ENCODE peak calls at places on chromosomes 2 and 18, in nine cellular contexts. I is GM23248, M is neural progenitor cell, L is HCT116, P is MM.1S, Q is hepatocyte, G is SK-N-SH, O is GM23338, U is PC-3. J is an unnamed sample.

GRCh38 chr18:59268722-59269562 is 4.3 kb downstream of the RAX start:
- DNase-seq in O (peak), U (peak), Q (peak), L (no peak), G (peak), P (peak), M (peak), I (peak), J (no peak)

GRCh38 chr2:46979611-46980010 is 64.0 kb upstream of the MCFD2 start:
- DNase-seq in I (no peak), L (no peak), Q (no peak), U (no peak), P (no peak), M (no peak), O (no peak), G (no peak), J (no peak)

GRCh38 chr2:237407734-237408133 is 6.2 kb downstream of the COL6A3 start:
- DNase-seq in I (peak), G (no peak), P (no peak), O (no peak), L (no peak), Q (no peak), M (no peak), U (no peak), J (no peak)

GRCh38 chr2:10072656-10073480 is 7.3 kb downstream of the CYS1 start:
- DNase-seq in Q (peak), P (peak), M (peak), U (peak), O (peak), L (peak), G (peak), I (peak), J (peak)

GRCh38 chr2:66862871-66863650 is 428.1 kb downstream of the MEIS1 start:
- DNase-seq in O (no peak), I (peak), M (no peak), Q (no peak), L (no peak), U (peak), P (no peak), G (no peak), J (no peak)

GRCh38 chr18:31217038-31217437 is 54.4 kb upstream of the DSC1 start:
- DNase-seq in O (no peak), I (no peak), Q (no peak), U (no peak), G (no peak), M (peak), P (no peak), L (no peak), J (no peak)

GRCh38 chr2:75309596-75310290 is 110.4 kb upstream of the TACR1 start:
- DNase-seq in M (no peak), P (no peak), L (no peak), O (no peak), G (no peak), Q (no peak), U (peak), I (peak), J (no peak)

GRCh38 chr2:232520088-232520487 is at the start of gene PRSS56:
- DNase-seq in Q (no peak), U (no peak), G (no peak), M (no peak), P (no peak), L (no peak), I (no peak), O (no peak), J (no peak)

GRCh38 chr2:240685771-240686371 is 3.2 kb upstream of the AQP12B start:
- DNase-seq in M (peak), P (no peak), I (no peak), U (no peak), L (no peak), G (peak), O (peak), Q (peak), J (no peak)

GRCh38 chr2:39871291-39871761 is 92.3 kb upstream of the THUMPD2 start:
- DNase-seq in G (peak), Q (peak), U (peak), P (no peak), I (peak), M (peak), O (no peak), L (no peak), J (no peak)

GRCh38 chr18:32775628-32776027 is 2.8 kb upstream of the KLHL14 start:
- DNase-seq in G (no peak), Q (no peak), L (no peak), P (no peak), U (no peak), M (no peak), I (no peak), O (no peak), J (no peak)

GRCh38 chr2:14634223-14634884 is 1.8 kb downstream of the LRATD1 start:
- DNase-seq in U (peak), L (no peak), I (peak), P (peak), Q (peak), O (peak), M (peak), G (peak), J (no peak)

GRCh38 chr18:79353238-79353637 is 42.5 kb upstream of the NFATC1 start:
- DNase-seq in U (peak), P (no peak), L (no peak), I (no peak), Q (no peak), M (peak), G (peak), O (peak), J (no peak)

GRCh38 chr2:59585657-59586056 is 967.8 kb downstream of the BCL11A start:
- DNase-seq in L (no peak), P (no peak), O (no peak), Q (peak), U (no peak), I (no peak), G (peak), M (peak), J (no peak)

GRCh38 chr2:110804915-110805314 is 72.5 kb downstream of the ACOXL start:
- DNase-seq in Q (no peak), U (no peak), G (no peak), L (no peak), O (no peak), M (no peak), P (no peak), I (no peak), J (no peak)

GRCh38 chr2:207334631-207335371 is 169.1 kb upstream of the KLF7 start:
- DNase-seq in O (peak), Q (peak), U (peak), I (peak), M (peak), P (no peak), L (peak), G (no peak), J (no peak)

GRCh38 chr2:58574873-58575272 is 333.7 kb upstream of the FANCL start:
- DNase-seq in O (no peak), G (no peak), Q (no peak), L (no peak), I (peak), U (peak), P (no peak), M (no peak), J (no peak)

GRCh38 chr2:186884585-186884984 is 35.6 kb upstream of the ZSWIM2 start:
- DNase-seq in O (no peak), G (peak), M (peak), P (no peak), U (no peak), L (no peak), Q (no peak), I (no peak), J (no peak)

GRCh38 chr2:100197643-100198153 is 55.3 kb upstream of the AFF3 start:
- DNase-seq in O (peak), G (peak), L (no peak), U (no peak), P (no peak), Q (peak), M (peak), I (peak), J (no peak)

GRCh38 chr2:239646184-239646583 is 245.4 kb upstream of the HDAC4 start:
- DNase-seq in I (no peak), P (no peak), Q (no peak), U (no peak), L (no peak), G (no peak), O (no peak), M (no peak), J (no peak)
- TF ChIP-seq EZH2phosphoT487 in I (no peak), P (no peak), Q (no peak), U (no peak), L (no peak), G (no peak), O (no peak), M (no peak), J (no peak)

DNA sequence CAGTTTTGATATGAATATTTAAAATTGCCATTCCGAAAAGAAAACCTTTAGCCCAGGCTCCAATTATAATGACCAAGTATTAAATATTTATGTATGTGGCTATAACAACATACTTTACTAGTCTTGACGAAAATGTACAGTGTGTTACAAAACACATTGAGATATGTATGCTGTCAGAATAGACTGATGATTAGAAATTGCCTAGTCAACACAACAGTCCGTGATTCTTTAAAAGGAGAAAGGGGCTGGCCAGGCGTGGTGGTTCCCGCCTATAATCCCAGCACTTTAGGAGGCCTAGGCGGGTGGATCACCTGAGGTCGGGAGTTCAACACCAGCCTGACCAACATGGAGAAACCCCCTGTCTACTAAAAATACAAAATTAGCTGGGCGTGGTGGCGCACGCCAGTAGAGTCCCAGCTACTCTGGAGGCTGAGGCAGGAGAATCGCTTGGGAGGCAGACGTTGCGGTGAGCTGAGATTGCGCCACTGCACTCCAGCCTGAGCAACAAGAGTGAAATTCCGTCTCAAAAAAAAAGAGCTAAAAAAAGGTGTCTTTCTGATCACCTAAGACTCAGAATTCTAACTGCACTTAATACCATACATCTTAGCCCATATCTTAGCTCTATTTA is 1.8 kb downstream of the CHAC2 start:
- DNase-seq in M (no peak), O (no peak), P (no peak), G (no peak), U (no peak), Q (no peak), I (no peak), L (no peak), J (no peak)
- H3K4me3 ChIP-seq in M (no peak), O (peak), P (peak), G (no peak), U (peak), Q (no peak), I (no peak), L (no peak), J (peak)

GRCh38 chr2:8405334-8405733 is 276.5 kb upstream of the ID2 start:
- DNase-seq in Q (no peak), O (no peak), L (no peak), M (no peak), P (no peak), U (no peak), G (no peak), I (no peak), J (no peak)

GRCh38 chr2:8399731-8400130 is 282.1 kb upstream of the ID2 start:
- DNase-seq in P (no peak), L (no peak), G (no peak), M (no peak), Q (no peak), I (no peak), U (no peak), O (no peak), J (no peak)

GRCh38 chr2:8403871-8404270 is 278.0 kb upstream of the ID2 start:
- DNase-seq in G (no peak), P (no peak), Q (peak), U (no peak), L (no peak), O (no peak), I (no peak), M (no peak), J (no peak)

GRCh38 chr2:8400196-8400595 is 281.7 kb upstream of the ID2 start:
- DNase-seq in P (no peak), U (no peak), G (no peak), L (no peak), O (no peak), M (no peak), I (no peak), Q (no peak), J (no peak)

DNA sequence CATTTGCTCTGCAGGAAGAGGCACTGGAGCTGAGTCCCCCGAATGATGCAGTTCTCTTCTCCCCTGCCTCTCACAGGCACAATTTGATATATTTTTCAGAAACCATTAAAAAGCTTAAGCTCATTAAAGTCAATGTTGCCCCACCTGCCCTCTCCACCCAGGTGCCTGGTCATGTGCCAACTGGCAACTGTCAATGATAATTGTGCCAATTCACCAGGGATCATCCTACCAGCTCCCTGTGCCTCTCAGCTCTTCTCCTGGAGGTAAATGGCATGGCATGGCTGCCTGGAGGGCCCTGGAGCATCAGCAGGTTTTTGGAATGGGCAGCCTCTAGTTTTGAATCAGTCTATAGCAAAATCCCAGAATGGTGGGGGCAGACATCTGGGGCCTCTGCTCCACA is 279.6 kb upstream of the ID2 start:
- DNase-seq in M (no peak), L (no peak), Q (no peak), I (no peak), G (no peak), O (no peak), U (no peak), P (no peak), J (no peak)
- TF ChIP-seq EZH2phosphoT487 in M (no peak), L (no peak), Q (no peak), I (no peak), G (no peak), O (no peak), U (no peak), P (no peak), J (no peak)

DNA sequence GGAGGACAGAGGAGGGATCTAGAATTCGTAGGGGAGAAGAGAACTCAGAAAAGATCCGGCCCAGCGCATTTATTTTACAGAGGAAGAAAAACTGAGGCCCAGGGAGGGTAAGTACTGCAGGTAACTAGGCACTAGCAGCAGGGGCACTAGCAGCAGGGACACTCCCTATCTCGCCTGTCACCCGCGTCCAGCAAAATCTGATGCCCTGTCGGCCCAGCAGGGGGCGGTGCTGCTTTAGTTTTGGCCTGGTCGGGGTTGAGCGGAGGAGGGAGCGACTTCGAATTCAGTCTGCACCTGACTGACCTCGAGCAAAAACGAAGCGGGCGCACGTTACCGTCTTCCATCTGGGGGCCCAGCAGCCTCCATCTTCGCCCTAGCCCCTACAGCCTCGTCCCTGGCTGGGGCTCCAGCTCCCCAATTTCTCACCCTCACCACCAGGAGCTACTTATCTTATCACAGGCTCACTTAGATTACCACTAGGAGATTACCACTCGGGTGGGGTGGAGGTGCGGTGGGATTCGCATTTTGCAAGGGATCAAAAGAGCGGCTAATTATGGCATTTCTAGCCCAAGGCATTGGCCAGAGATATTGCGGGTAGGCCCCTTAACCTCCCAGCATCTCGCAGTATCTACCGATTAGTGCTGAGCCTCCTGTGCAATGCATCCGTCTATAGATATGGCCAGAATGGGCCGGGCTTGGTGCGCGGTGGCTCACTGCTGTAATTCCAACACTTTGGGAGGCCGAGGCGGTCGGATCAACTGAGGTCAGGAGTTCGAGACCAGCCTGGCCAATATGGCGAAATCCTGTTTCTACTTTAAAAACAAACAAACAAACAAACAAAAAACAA is 17.8 kb upstream of the CD8A start:
- DNase-seq in O (peak), Q (peak), P (peak), U (peak), I (peak), L (peak), M (peak), G (peak), J (peak)
- H3K4me3 ChIP-seq in O (peak), Q (peak), P (peak), U (peak), I (peak), L (peak), M (peak), G (peak), J (peak)

GRCh38 chr2:85165291-85165690 is 32.1 kb downstream of the TCF7L1 start:
- DNase-seq in O (no peak), G (no peak), I (no peak), P (no peak), U (no peak), L (no peak), Q (no peak), M (no peak), J (no peak)
- TF ChIP-seq EZH2phosphoT487 in O (no peak), G (no peak), I (no peak), P (no peak), U (no peak), L (no peak), Q (no peak), M (no peak), J (no peak)

GRCh38 chr2:197782121-197782520 is 3.0 kb downstream of the BOLL start:
- DNase-seq in I (no peak), M (no peak), L (no peak), G (no peak), Q (no peak), U (no peak), P (no peak), O (no peak), J (no peak)

GRCh38 chr2:197784956-197785941 is at the start of gene BOLL:
- DNase-seq in L (no peak), I (no peak), Q (no peak), O (peak), U (no peak), P (no peak), M (no peak), G (peak), J (no peak)

GRCh38 chr2:197786010-197786877 is 1.1 kb upstream of the BOLL start:
- DNase-seq in P (peak), Q (peak), G (peak), U (no peak), I (peak), O (peak), M (peak), L (no peak), J (no peak)
- H3K4me3 ChIP-seq in P (peak), Q (peak), G (peak), U (no peak), I (peak), O (peak), M (peak), L (no peak), J (no peak)

GRCh38 chr18:49398331-49398730 is 62.1 kb downstream of the DYM start:
- DNase-seq in O (no peak), M (no peak), I (peak), U (no peak), L (no peak), Q (no peak), P (no peak), G (no peak), J (no peak)

GRCh38 chr18:49399003-49399402 is 61.4 kb downstream of the DYM start:
- DNase-seq in P (no peak), O (no peak), L (no peak), I (no peak), U (no peak), M (no peak), Q (no peak), G (peak), J (peak)

GRCh38 chr18:49400398-49401072 is 59.9 kb downstream of the DYM start:
- DNase-seq in P (no peak), U (no peak), Q (peak), O (no peak), I (peak), L (no peak), G (no peak), M (no peak), J (no peak)
- TF ChIP-seq EZH2phosphoT487 in P (no peak), U (no peak), Q (no peak), O (no peak), I (no peak), L (no peak), G (no peak), M (no peak), J (no peak)